ENCODE peak calls at places on chromosomes 5 and 9, in six cellular contexts. Q is stomach, W is kidney, S is neural progenitor cell, Y is fibroblast of lung, L is endodermal cell. K is an unnamed sample. For H3K36me3, the result is how much of the 10 kb centered on the place peaks cover.

GRCh38 chr5:123132330-123132729 is 43.3 kb downstream of the PRDM6 start:
- DNase-seq in Q (no peak), W (no peak), S (no peak), Y (no peak), L (no peak), K (no peak)

GRCh38 chr5:50606179-50606578 is 60.3 kb upstream of the PARP8 start:
- DNase-seq in Q (no peak), W (no peak), S (no peak), Y (no peak), L (no peak), K (no peak)

GRCh38 chr5:132747693-132748440 is 641 bp downstream of the CCNI2 start:
- DNase-seq in Q (peak), W (peak), S (no peak), Y (no peak), L (peak), K (no peak)

GRCh38 chr5:1204693-1205242 is 3.4 kb downstream of the SLC6A19 start:
- DNase-seq in Q (no peak), W (no peak), S (peak), Y (peak), L (peak), K (no peak)

GRCh38 chr9:89592963-89593775 is 11.6 kb upstream of the GADD45G start:
- DNase-seq in Q (no peak), W (no peak), S (peak), Y (peak), L (peak), K (no peak)

GRCh38 chr5:115948013-115948605 is 14.2 kb upstream of the LVRN start:
- DNase-seq in Q (no peak), W (no peak), S (no peak), Y (no peak), L (no peak), K (no peak)

GRCh38 chr5:74056789-74057164 is 430.8 kb downstream of the ARHGEF28 start:
- DNase-seq in Q (peak), W (no peak), S (no peak), Y (peak), L (peak), K (no peak)

GRCh38 chr5:172886974-172887491 is 53.0 kb downstream of the ERGIC1 start:
- DNase-seq in Q (peak), W (peak), S (no peak), Y (peak), L (no peak), K (peak)

GRCh38 chr5:172450861-172451695 is 3.2 kb downstream of the SH3PXD2B start:
- DNase-seq in Q (no peak), W (no peak), S (peak), Y (no peak), L (peak), K (no peak)

GRCh38 chr5:164747371-164747770 is 1242.0 kb downstream of the MAT2B start:
- DNase-seq in Q (no peak), W (no peak), S (no peak), Y (no peak), L (no peak), K (no peak)

GRCh38 chr5:178376906-178377582 is 144.4 kb upstream of the PHYKPL start:
- DNase-seq in Q (no peak), W (peak), S (no peak), Y (peak), L (no peak), K (no peak)

GRCh38 chr9:34989946-34990635 is 546 bp downstream of the DNAJB5 start:
- DNase-seq in Q (peak), W (peak), S (peak), Y (peak), L (peak), K (peak)

GRCh38 chr9:132800038-132800648 is 77.9 kb downstream of the AK8 start:
- DNase-seq in Q (peak), W (peak), S (peak), Y (peak), L (peak), K (peak)

GRCh38 chr9:128102861-128103588 is 24.5 kb downstream of the PTGES2 start:
- DNase-seq in Q (peak), W (peak), S (no peak), Y (no peak), L (peak), K (no peak)

GRCh38 chr9:88532320-88532719 is 2.7 kb upstream of the NXNL2 start:
- DNase-seq in Q (no peak), W (peak), S (peak), Y (peak), L (peak), K (no peak)
- TF ChIP-seq CTCF in Q (no peak), W (no peak), S (peak), Y (no peak), L (peak), K (no peak)

GRCh38 chr5:87399720-87400119 is 13.0 kb downstream of the CCNH start:
- DNase-seq in Q (no peak), W (no peak), S (no peak), Y (no peak), L (no peak), K (no peak)

GRCh38 chr5:87401626-87402025 is 11.1 kb downstream of the CCNH start:
- DNase-seq in Q (no peak), W (no peak), S (no peak), Y (no peak), L (no peak), K (no peak)

GRCh38 chr5:87398981-87399616 is 13.6 kb downstream of the CCNH start:
- DNase-seq in Q (no peak), W (no peak), S (no peak), Y (no peak), L (no peak), K (no peak)

GRCh38 chr5:87403409-87403808 is 9.3 kb downstream of the CCNH start:
- DNase-seq in Q (no peak), W (no peak), S (no peak), Y (no peak), L (no peak), K (no peak)

DNA sequence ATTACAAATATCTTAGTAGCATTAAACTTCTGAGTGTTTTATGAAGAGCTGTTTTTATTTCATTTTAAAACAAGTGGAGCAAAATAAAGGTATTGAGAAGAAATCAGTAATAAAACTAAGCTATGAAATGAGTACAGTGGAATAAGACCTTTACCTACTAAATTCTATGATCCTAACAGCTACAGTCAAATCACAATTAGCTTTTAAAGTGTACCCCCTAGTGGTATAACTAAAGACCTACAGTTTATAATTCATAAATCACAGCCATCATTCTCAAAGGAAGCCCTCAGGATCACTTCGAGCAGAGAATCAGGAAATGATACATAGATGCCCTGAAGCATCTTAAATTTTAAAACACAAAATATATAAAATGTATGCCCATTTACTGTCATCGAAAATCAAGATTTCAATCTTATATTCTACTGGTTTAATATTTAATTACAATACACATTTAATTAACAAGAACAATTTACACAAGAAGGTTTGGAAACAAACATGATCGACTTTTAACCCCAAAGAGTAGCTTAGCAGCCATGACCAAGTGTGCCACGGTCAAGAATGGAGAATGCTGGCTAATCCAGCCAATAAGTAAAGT is 12.3 kb downstream of the CCNH start:
- DNase-seq in Q (no peak), W (no peak), S (peak), Y (peak), L (no peak), K (no peak)
- H3K36me3 ChIP-seq in Q (half or more), W (half or more), S (under half), Y (under half), L (half or more), K (under half)

DNA sequence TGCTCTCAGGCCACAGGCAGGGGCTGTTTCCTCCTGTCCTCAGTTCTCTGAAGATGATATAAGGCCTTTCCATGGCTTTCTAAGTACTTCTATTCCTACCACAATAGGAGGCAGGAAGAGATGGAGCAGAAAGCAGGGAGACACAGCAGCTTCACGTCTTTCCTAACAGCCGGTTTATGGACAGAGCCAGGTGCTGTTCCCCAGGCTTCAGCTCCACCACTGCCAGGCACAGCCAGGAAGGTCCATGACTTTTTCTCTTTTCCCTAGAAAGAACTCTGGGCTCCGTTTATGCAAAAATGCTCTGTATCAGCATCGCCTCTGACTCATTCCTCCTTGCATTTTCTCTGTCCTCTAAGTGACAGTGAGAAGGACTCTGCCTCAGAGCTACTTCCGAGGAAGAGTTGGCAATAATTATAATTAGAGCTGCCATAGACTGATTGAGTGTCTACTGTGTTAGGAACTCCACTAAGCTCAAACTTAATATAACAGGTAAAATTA is 478.5 kb downstream of the RASEF start:
- DNase-seq in Q (no peak), W (no peak), S (no peak), Y (peak), L (peak), K (no peak)
- H3K27ac ChIP-seq in Q (no peak), W (no peak), S (no peak), Y (no peak), L (no peak), K (no peak)

DNA sequence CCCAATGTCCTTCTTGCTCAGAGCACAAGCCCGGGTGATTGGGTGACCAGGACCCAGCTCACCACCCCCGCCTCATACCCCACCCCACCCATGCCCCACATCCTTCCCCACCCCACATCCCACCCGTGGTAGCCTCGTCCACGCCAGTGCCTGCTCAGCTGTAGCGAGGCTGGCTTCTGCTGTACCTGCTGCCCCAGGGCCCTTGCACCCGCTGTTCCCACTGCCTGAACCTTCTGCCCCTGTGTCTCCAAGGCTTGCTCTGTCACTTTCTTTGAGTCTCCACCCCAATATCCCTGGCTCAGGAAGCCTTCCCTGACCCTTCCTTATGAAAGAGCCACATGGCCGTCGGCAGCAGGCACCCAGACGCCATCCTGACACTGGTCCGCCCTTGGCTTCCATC is 3.1 kb upstream of the NACC2 start:
- DNase-seq in Q (no peak), W (no peak), S (no peak), Y (no peak), L (no peak), K (no peak)
- TF ChIP-seq CTCF in Q (no peak), W (no peak), S (no peak), Y (no peak), L (no peak), K (no peak)

GRCh38 chr9:120541921-120542320 is 38.0 kb downstream of the CDK5RAP2 start:
- DNase-seq in Q (no peak), W (no peak), S (no peak), Y (no peak), L (no peak), K (no peak)

GRCh38 chr9:120536094-120536493 is 43.9 kb downstream of the CDK5RAP2 start:
- DNase-seq in Q (no peak), W (no peak), S (no peak), Y (no peak), L (no peak), K (no peak)

GRCh38 chr9:120539951-120540350 is 40.0 kb downstream of the CDK5RAP2 start:
- DNase-seq in Q (no peak), W (no peak), S (no peak), Y (no peak), L (no peak), K (no peak)

GRCh38 chr9:120536949-120537640 is 42.9 kb downstream of the CDK5RAP2 start:
- DNase-seq in Q (no peak), W (no peak), S (no peak), Y (no peak), L (no peak), K (no peak)

DNA sequence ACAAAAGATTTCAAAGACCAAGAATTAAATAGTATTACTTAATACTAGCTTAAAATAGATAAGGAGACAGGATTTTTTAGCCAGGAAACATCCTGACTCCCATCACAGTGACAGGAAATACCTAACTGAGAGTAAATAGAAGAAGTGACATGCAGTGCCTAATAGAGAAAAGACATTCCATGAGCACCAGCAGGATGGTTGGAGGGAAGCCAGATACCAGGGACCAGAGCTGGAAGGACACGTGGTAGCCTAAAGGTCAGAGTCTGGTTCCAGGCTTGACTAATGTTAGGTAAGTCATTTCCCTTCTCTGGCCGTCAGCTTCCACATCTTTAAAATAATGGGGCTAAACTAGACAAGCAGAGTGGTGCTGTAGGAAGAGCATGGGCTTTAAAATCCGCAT is 41.6 kb downstream of the CDK5RAP2 start:
- DNase-seq in Q (no peak), W (no peak), S (no peak), Y (no peak), L (no peak), K (no peak)
- H3K36me3 ChIP-seq in Q (half or more), W (under half), S (under half), Y (under half), L (under half), K (under half)

DNA sequence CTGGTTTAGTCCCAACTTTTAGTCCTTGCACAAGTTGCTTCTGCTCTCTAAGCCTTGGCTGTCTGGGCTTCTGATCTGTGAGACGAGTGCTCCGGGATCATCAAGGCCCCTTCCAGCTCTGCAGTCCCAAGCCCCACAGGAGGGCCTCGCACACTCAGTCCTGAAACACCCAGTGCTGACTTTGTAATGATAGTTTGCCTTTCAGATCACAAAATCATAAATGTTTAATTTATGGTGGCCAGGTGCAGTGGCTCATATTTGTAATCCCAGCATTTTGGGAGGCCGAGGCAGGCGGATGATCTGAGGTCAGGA is 95.9 kb upstream of the SLC25A48 start:
- DNase-seq in Q (no peak), W (no peak), S (no peak), Y (no peak), L (no peak), K (no peak)
- H3K27ac ChIP-seq in Q (no peak), W (no peak), S (no peak), Y (no peak), L (no peak), K (no peak)

K was measured in thoracic aorta.